ENCODE peak calls at places on chromosomes 3 and 15, in eight cellular contexts. X is activated CD4-positive, alpha-beta T cell treated with anti-CD3 and anti-CD28 coated beads, Interleukin-2, amount 50 U/mL, for 1 hour; I is activated CD8-positive, alpha-beta memory T cell treated with anti-CD3 and anti-CD28 coated beads, Interleukin-2, amount 10 ng/mL, durations not matched to agents 7 days and 5 days; U is fibroblast of lung; G is ACHN; S is nephron progenitor cell; D is MCF 10A; H is left ventricle myocardium inferior. F is an unnamed sample.

GRCh38 chr3:126085276-126085675 is 1.4 kb upstream of the SLC41A3 start:
- DNase-seq in S (no peak), H (no peak), I (peak; percentile 39), D (no peak), G (no peak), X (no peak), U (no peak), F (no peak)

GRCh38 chr15:75369897-75370581 is 1.6 kb upstream of the MAN2C1 start:
- DNase-seq in H (no peak), U (no peak), G (no peak), S (no peak), I (no peak), D (no peak), X (no peak), F (no peak)

GRCh38 chr3:194876403-194877165 is 190.9 kb downstream of the FAM43A start:
- DNase-seq in S (no peak), G (no peak), H (no peak), X (no peak), I (no peak), D (no peak), U (no peak), F (no peak)

GRCh38 chr15:63369296-63369695 is 12.3 kb downstream of the CA12 start:
- DNase-seq in G (no peak), I (no peak), D (no peak), X (no peak), S (no peak), H (no peak), U (no peak), F (no peak)

GRCh38 chr3:120475722-120476385 is 25.1 kb upstream of the FSTL1 start:
- DNase-seq in D (no peak), U (no peak), S (no peak), H (no peak), G (no peak), X (no peak), I (no peak), F (no peak)

GRCh38 chr3:72186485-72186864 is 401.5 kb upstream of the PROK2 start:
- DNase-seq in U (peak; percentile 51), H (no peak), S (no peak), D (peak; percentile 34), G (no peak), X (no peak), I (no peak), F (no peak)

GRCh38 chr3:59566481-59566975 is 516.7 kb upstream of the CFAP20DC start:
- DNase-seq in H (no peak), G (peak; percentile 9), I (no peak), U (no peak), D (peak; percentile 81), X (no peak), S (no peak), F (no peak)

GRCh38 chr3:107938128-107938527 is 152.7 kb downstream of the CD47 start:
- DNase-seq in D (peak; percentile 53), X (peak; percentile 5), U (peak; percentile 58), I (no peak), S (no peak), G (peak; percentile 51), H (no peak), F (no peak)

GRCh38 chr15:52295421-52295991 is at the start of gene MYO5C:
- DNase-seq in H (peak; percentile 80), G (peak; percentile 80), X (no peak), D (peak; percentile 91), U (no peak), I (no peak), S (peak; percentile 78), F (peak; percentile 73)

GRCh38 chr3:98705212-98705611 is 57.9 kb upstream of the ST3GAL6 start:
- DNase-seq in D (no peak), S (no peak), I (no peak), U (peak; percentile 61), H (no peak), X (no peak), G (no peak), F (no peak)

GRCh38 chr3:160921020-160921635 is 165.1 kb downstream of the PPM1L start:
- DNase-seq in D (peak; percentile 52), S (peak; percentile 23), I (no peak), X (no peak), G (peak; percentile 41), H (no peak), U (peak; percentile 57), F (peak; percentile 56)

GRCh38 chr3:155037508-155038202 is 42.5 kb upstream of the MME start:
- DNase-seq in X (no peak), H (no peak), U (no peak), S (no peak), G (no peak), I (no peak), D (no peak), F (no peak)

GRCh38 chr3:30644615-30645014 is 38.2 kb downstream of the TGFBR2 start:
- DNase-seq in G (peak; percentile 58), I (peak; percentile 82), X (peak; percentile 49), H (peak; percentile 39), S (no peak), U (peak; percentile 72), D (peak; percentile 67), F (peak; percentile 53)

GRCh38 chr3:14241716-14242115 is 63.1 kb downstream of the LSM3 start:
- DNase-seq in S (no peak), I (no peak), U (no peak), H (no peak), D (no peak), G (no peak), X (no peak), F (no peak)

GRCh38 chr3:123789160-123789559 is 95.0 kb downstream of the MYLK start:
- DNase-seq in I (no peak), H (no peak), X (no peak), D (no peak), S (no peak), G (no peak), U (no peak), F (no peak)

GRCh38 chr3:149397528-149397927 is 20.1 kb upstream of the TM4SF1 start:
- DNase-seq in H (no peak), X (no peak), S (no peak), D (no peak), U (no peak), I (no peak), G (no peak), F (no peak)

GRCh38 chr3:12302564-12302963 is 13.7 kb downstream of the PPARG start:
- DNase-seq in I (no peak), D (no peak), H (no peak), X (no peak), G (no peak), U (no peak), S (no peak), F (no peak)

GRCh38 chr15:69629631-69630161 is 177.1 kb downstream of the RPLP1 start:
- DNase-seq in U (no peak), X (no peak), H (no peak), D (no peak), I (no peak), G (no peak), S (no peak), F (no peak)

F was measured in HTR-8/SVneo.